ENCODE peak calls at places on chromosomes 16 and 17, in eight cellular contexts. One of them, this sample, is unnamed.

GRCh38 chr17:2435852-2436251 is 35.0 kb upstream of the MNT start:
- DNase-seq in HCT116: no peak
- DNase-seq in ascending aorta: no peak
- DNase-seq in heart left ventricle: no peak
- DNase-seq in tibial artery: no peak
- DNase-seq in left ventricle myocardium inferior: no peak
- DNase-seq in stomach: no peak
- DNase-seq in right cardiac atrium: no peak
- DNase-seq in this sample: no peak

GRCh38 chr17:3678095-3678820 is 9.6 kb downstream of the EMC6 start:
- DNase-seq in ascending aorta: no peak
- DNase-seq in stomach: no peak
- DNase-seq in right cardiac atrium: no peak
- DNase-seq in left ventricle myocardium inferior: no peak
- DNase-seq in tibial artery: no peak
- DNase-seq in HCT116: no peak
- DNase-seq in heart left ventricle: no peak
- DNase-seq in this sample: no peak

GRCh38 chr16:67456383-67457140 is 24.4 kb downstream of the ATP6V0D1 start:
- DNase-seq in stomach: peak; percentile 76
- DNase-seq in right cardiac atrium: peak; percentile 77
- DNase-seq in left ventricle myocardium inferior: peak; percentile 72
- DNase-seq in heart left ventricle: peak; percentile 79
- DNase-seq in tibial artery: peak; percentile 78
- DNase-seq in HCT116: no peak
- DNase-seq in ascending aorta: peak; percentile 86
- DNase-seq in this sample: peak; percentile 67

GRCh38 chr17:32805029-32805976 is 71.6 kb downstream of the MYO1D start:
- DNase-seq in heart left ventricle: no peak
- DNase-seq in HCT116: no peak
- DNase-seq in ascending aorta: no peak
- DNase-seq in left ventricle myocardium inferior: no peak
- DNase-seq in tibial artery: no peak
- DNase-seq in right cardiac atrium: no peak
- DNase-seq in stomach: no peak
- DNase-seq in this sample: no peak

GRCh38 chr16:55189179-55189578 is 134.8 kb upstream of the IRX6 start:
- DNase-seq in HCT116: no peak
- DNase-seq in tibial artery: no peak
- DNase-seq in stomach: no peak
- DNase-seq in left ventricle myocardium inferior: no peak
- DNase-seq in right cardiac atrium: no peak
- DNase-seq in ascending aorta: no peak
- DNase-seq in heart left ventricle: no peak
- DNase-seq in this sample: no peak

GRCh38 chr16:20074089-20074956 is 633 bp upstream of the GPR139 start:
- DNase-seq in tibial artery: no peak
- DNase-seq in HCT116: no peak
- DNase-seq in ascending aorta: no peak
- DNase-seq in right cardiac atrium: no peak
- DNase-seq in stomach: no peak
- DNase-seq in left ventricle myocardium inferior: no peak
- DNase-seq in heart left ventricle: no peak
- DNase-seq in this sample: no peak

GRCh38 chr17:56020369-56020768 is 132.9 kb upstream of the ANKFN1 start:
- DNase-seq in ascending aorta: no peak
- DNase-seq in heart left ventricle: no peak
- DNase-seq in stomach: no peak
- DNase-seq in left ventricle myocardium inferior: no peak
- DNase-seq in HCT116: no peak
- DNase-seq in tibial artery: no peak
- DNase-seq in right cardiac atrium: no peak
- DNase-seq in this sample: no peak

GRCh38 chr17:27069842-27070508 is 223.9 kb upstream of the WSB1 start:
- DNase-seq in HCT116: no peak
- DNase-seq in left ventricle myocardium inferior: no peak
- DNase-seq in tibial artery: no peak
- DNase-seq in right cardiac atrium: no peak
- DNase-seq in heart left ventricle: no peak
- DNase-seq in ascending aorta: no peak
- DNase-seq in stomach: no peak
- DNase-seq in this sample: no peak

GRCh38 chr17:82424001-82424862 is 5.8 kb upstream of the OGFOD3 start:
- DNase-seq in ascending aorta: no peak
- DNase-seq in heart left ventricle: no peak
- DNase-seq in tibial artery: peak; percentile 80
- DNase-seq in left ventricle myocardium inferior: no peak
- DNase-seq in right cardiac atrium: no peak
- DNase-seq in HCT116: peak; percentile 36
- DNase-seq in stomach: peak; percentile 45
- DNase-seq in this sample: no peak

GRCh38 chr16:75073551-75074414 is 42.8 kb downstream of the LDHD start:
- DNase-seq in left ventricle myocardium inferior: no peak
- DNase-seq in heart left ventricle: no peak
- DNase-seq in HCT116: no peak
- DNase-seq in ascending aorta: no peak
- DNase-seq in stomach: no peak
- DNase-seq in tibial artery: no peak
- DNase-seq in right cardiac atrium: no peak
- DNase-seq in this sample: no peak

GRCh38 chr17:78736526-78737079 is 45.5 kb downstream of the CYTH1 start:
- DNase-seq in heart left ventricle: peak; percentile 87
- DNase-seq in HCT116: peak; percentile 90
- DNase-seq in stomach: peak; percentile 94
- DNase-seq in left ventricle myocardium inferior: peak; percentile 79
- DNase-seq in ascending aorta: peak; percentile 83
- DNase-seq in right cardiac atrium: peak; percentile 79
- DNase-seq in tibial artery: peak; percentile 81
- DNase-seq in this sample: peak; percentile 79

GRCh38 chr17:6303664-6304063 is 131.3 kb downstream of the AIPL1 start:
- DNase-seq in heart left ventricle: no peak
- DNase-seq in stomach: no peak
- DNase-seq in ascending aorta: no peak
- DNase-seq in left ventricle myocardium inferior: peak; percentile 23
- DNase-seq in HCT116: no peak
- DNase-seq in right cardiac atrium: peak; percentile 13
- DNase-seq in tibial artery: no peak
- DNase-seq in this sample: peak; percentile 16

GRCh38 chr17:82320140-82320840 is 2.9 kb upstream of the CD7 start:
- DNase-seq in tibial artery: no peak
- DNase-seq in HCT116: no peak
- DNase-seq in stomach: no peak
- DNase-seq in ascending aorta: no peak
- DNase-seq in right cardiac atrium: peak; percentile 5
- DNase-seq in heart left ventricle: no peak
- DNase-seq in left ventricle myocardium inferior: no peak
- DNase-seq in this sample: peak; percentile 10

GRCh38 chr17:60371416-60371815 is 20.5 kb downstream of the USP32 start:
- DNase-seq in right cardiac atrium: no peak
- DNase-seq in left ventricle myocardium inferior: no peak
- DNase-seq in stomach: no peak
- DNase-seq in tibial artery: no peak
- DNase-seq in HCT116: no peak
- DNase-seq in ascending aorta: no peak
- DNase-seq in heart left ventricle: no peak
- DNase-seq in this sample: no peak

GRCh38 chr17:81002409-81003361 is 11.0 kb downstream of the CHMP6 start:
- DNase-seq in stomach: peak; percentile 72
- DNase-seq in ascending aorta: no peak
- DNase-seq in heart left ventricle: no peak
- DNase-seq in left ventricle myocardium inferior: peak; percentile 63
- DNase-seq in right cardiac atrium: peak; percentile 83
- DNase-seq in HCT116: no peak
- DNase-seq in tibial artery: no peak
- DNase-seq in this sample: peak; percentile 72
- H3K27me3 ChIP-seq in stomach: peaks cover 6% of the 10 kb centered on the region
- H3K27me3 ChIP-seq in ascending aorta: peaks cover 10% of the 10 kb centered on the region
- H3K27me3 ChIP-seq in heart left ventricle: peaks cover 27% of the 10 kb centered on the region
- H3K27me3 ChIP-seq in left ventricle myocardium inferior: peaks cover 36% of the 10 kb centered on the region
- H3K27me3 ChIP-seq in right cardiac atrium: no peaks in the 10 kb centered on the region
- H3K27me3 ChIP-seq in HCT116: peaks cover 12% of the 10 kb centered on the region
- H3K27me3 ChIP-seq in tibial artery: peaks cover 3% of the 10 kb centered on the region
- H3K27me3 ChIP-seq in this sample: peaks cover 8% of the 10 kb centered on the region

GRCh38 chr17:74761419-74761818 is 13.0 kb downstream of the NHERF1 start:
- DNase-seq in stomach: no peak
- DNase-seq in right cardiac atrium: no peak
- DNase-seq in left ventricle myocardium inferior: no peak
- DNase-seq in heart left ventricle: no peak
- DNase-seq in HCT116: no peak
- DNase-seq in tibial artery: no peak
- DNase-seq in ascending aorta: no peak
- DNase-seq in this sample: no peak

GRCh38 chr17:74759941-74760340 is 11.5 kb downstream of the NHERF1 start:
- DNase-seq in left ventricle myocardium inferior: no peak
- DNase-seq in ascending aorta: no peak
- DNase-seq in stomach: peak; percentile 83
- DNase-seq in heart left ventricle: no peak
- DNase-seq in HCT116: no peak
- DNase-seq in tibial artery: no peak
- DNase-seq in right cardiac atrium: no peak
- DNase-seq in this sample: no peak

GRCh38 chr17:74759243-74759801 is 10.9 kb downstream of the NHERF1 start:
- DNase-seq in right cardiac atrium: no peak
- DNase-seq in stomach: no peak
- DNase-seq in HCT116: no peak
- DNase-seq in ascending aorta: no peak
- DNase-seq in heart left ventricle: no peak
- DNase-seq in tibial artery: no peak
- DNase-seq in left ventricle myocardium inferior: no peak
- DNase-seq in this sample: no peak

GRCh38 chr17:74761931-74762330 is 13.5 kb downstream of the NHERF1 start:
- DNase-seq in HCT116: no peak
- DNase-seq in stomach: no peak
- DNase-seq in tibial artery: no peak
- DNase-seq in heart left ventricle: no peak
- DNase-seq in right cardiac atrium: no peak
- DNase-seq in ascending aorta: no peak
- DNase-seq in left ventricle myocardium inferior: no peak
- DNase-seq in this sample: no peak

GRCh38 chr17:74760404-74761105 is 12.1 kb downstream of the NHERF1 start:
- DNase-seq in right cardiac atrium: no peak
- DNase-seq in tibial artery: no peak
- DNase-seq in heart left ventricle: no peak
- DNase-seq in left ventricle myocardium inferior: no peak
- DNase-seq in HCT116: no peak
- DNase-seq in stomach: no peak
- DNase-seq in ascending aorta: no peak
- DNase-seq in this sample: no peak
- H3K4me1 ChIP-seq in right cardiac atrium: peaks cover 14% of the 10 kb centered on the region
- H3K4me1 ChIP-seq in tibial artery: no peaks in the 10 kb centered on the region
- H3K4me1 ChIP-seq in heart left ventricle: peaks cover 57% of the 10 kb centered on the region
- H3K4me1 ChIP-seq in left ventricle myocardium inferior: peaks cover 89% of the 10 kb centered on the region
- H3K4me1 ChIP-seq in HCT116: peaks cover 54% of the 10 kb centered on the region
- H3K4me1 ChIP-seq in stomach: peaks cover 71% of the 10 kb centered on the region
- H3K4me1 ChIP-seq in ascending aorta: peaks cover 15% of the 10 kb centered on the region
- H3K4me1 ChIP-seq in this sample: peaks cover 42% of the 10 kb centered on the region

GRCh38 chr16:1334739-1335138 is 1.3 kb downstream of the BAIAP3 start:
- DNase-seq in left ventricle myocardium inferior: no peak
- DNase-seq in ascending aorta: no peak
- DNase-seq in heart left ventricle: no peak
- DNase-seq in stomach: no peak
- DNase-seq in HCT116: no peak
- DNase-seq in tibial artery: no peak
- DNase-seq in right cardiac atrium: no peak
- DNase-seq in this sample: no peak
- H3K27me3 ChIP-seq in left ventricle myocardium inferior: peaks cover 57% of the 10 kb centered on the region
- H3K27me3 ChIP-seq in ascending aorta: peaks cover 29% of the 10 kb centered on the region
- H3K27me3 ChIP-seq in heart left ventricle: peaks cover 39% of the 10 kb centered on the region
- H3K27me3 ChIP-seq in stomach: peaks cover 13% of the 10 kb centered on the region
- H3K27me3 ChIP-seq in HCT116: no peaks in the 10 kb centered on the region
- H3K27me3 ChIP-seq in tibial artery: peaks cover 13% of the 10 kb centered on the region
- H3K27me3 ChIP-seq in right cardiac atrium: no peaks in the 10 kb centered on the region
- H3K27me3 ChIP-seq in this sample: peaks cover 66% of the 10 kb centered on the region

GRCh38 chr16:67884-68789 is 4.3 kb downstream of the RHBDF1 start:
- DNase-seq in tibial artery: no peak
- DNase-seq in right cardiac atrium: peak; percentile 60
- DNase-seq in HCT116: no peak
- DNase-seq in ascending aorta: no peak
- DNase-seq in stomach: no peak
- DNase-seq in heart left ventricle: peak; percentile 55
- DNase-seq in left ventricle myocardium inferior: peak; percentile 31
- DNase-seq in this sample: peak; percentile 27
- H3K4me1 ChIP-seq in tibial artery: no peaks in the 10 kb centered on the region
- H3K4me1 ChIP-seq in right cardiac atrium: peaks cover 11% of the 10 kb centered on the region
- H3K4me1 ChIP-seq in HCT116: peaks cover 25% of the 10 kb centered on the region
- H3K4me1 ChIP-seq in ascending aorta: peaks cover 59% of the 10 kb centered on the region
- H3K4me1 ChIP-seq in stomach: peaks cover 44% of the 10 kb centered on the region
- H3K4me1 ChIP-seq in heart left ventricle: peaks cover 69% of the 10 kb centered on the region
- H3K4me1 ChIP-seq in left ventricle myocardium inferior: peaks cover 82% of the 10 kb centered on the region
- H3K4me1 ChIP-seq in this sample: peaks cover 52% of the 10 kb centered on the region

GRCh38 chr16:84303023-84303422 is 8.3 kb downstream of the WFDC1 start:
- DNase-seq in right cardiac atrium: no peak
- DNase-seq in heart left ventricle: no peak
- DNase-seq in ascending aorta: peak; percentile 76
- DNase-seq in tibial artery: peak; percentile 93
- DNase-seq in stomach: no peak
- DNase-seq in HCT116: no peak
- DNase-seq in left ventricle myocardium inferior: no peak
- DNase-seq in this sample: no peak
- H3K27me3 ChIP-seq in right cardiac atrium: no peaks in the 10 kb centered on the region
- H3K27me3 ChIP-seq in heart left ventricle: peaks cover 7% of the 10 kb centered on the region
- H3K27me3 ChIP-seq in ascending aorta: no peaks in the 10 kb centered on the region
- H3K27me3 ChIP-seq in tibial artery: no peaks in the 10 kb centered on the region
- H3K27me3 ChIP-seq in stomach: no peaks in the 10 kb centered on the region
- H3K27me3 ChIP-seq in HCT116: peaks cover 16% of the 10 kb centered on the region
- H3K27me3 ChIP-seq in left ventricle myocardium inferior: peaks cover 42% of the 10 kb centered on the region
- H3K27me3 ChIP-seq in this sample: peaks cover 12% of the 10 kb centered on the region

GRCh38 chr17:66535611-66536010 is 233.2 kb downstream of the PRKCA start:
- DNase-seq in HCT116: no peak
- DNase-seq in stomach: no peak
- DNase-seq in heart left ventricle: no peak
- DNase-seq in right cardiac atrium: no peak
- DNase-seq in left ventricle myocardium inferior: no peak
- DNase-seq in ascending aorta: no peak
- DNase-seq in tibial artery: no peak
- DNase-seq in this sample: no peak
- H3K4me1 ChIP-seq in HCT116: no peaks in the 10 kb centered on the region
- H3K4me1 ChIP-seq in stomach: peaks cover 8% of the 10 kb centered on the region
- H3K4me1 ChIP-seq in heart left ventricle: peaks cover 16% of the 10 kb centered on the region
- H3K4me1 ChIP-seq in right cardiac atrium: peaks cover 8% of the 10 kb centered on the region
- H3K4me1 ChIP-seq in left ventricle myocardium inferior: peaks cover 9% of the 10 kb centered on the region
- H3K4me1 ChIP-seq in ascending aorta: no peaks in the 10 kb centered on the region
- H3K4me1 ChIP-seq in tibial artery: no peaks in the 10 kb centered on the region
- H3K4me1 ChIP-seq in this sample: peaks cover 4% of the 10 kb centered on the region

GRCh38 chr17:48471807-48472484 is 41.9 kb upstream of the SKAP1 start:
- DNase-seq in left ventricle myocardium inferior: no peak
- DNase-seq in tibial artery: no peak
- DNase-seq in HCT116: no peak
- DNase-seq in heart left ventricle: no peak
- DNase-seq in right cardiac atrium: no peak
- DNase-seq in ascending aorta: no peak
- DNase-seq in stomach: no peak
- DNase-seq in this sample: no peak
- H3K27me3 ChIP-seq in left ventricle myocardium inferior: peaks cover 98% of the 10 kb centered on the region
- H3K27me3 ChIP-seq in tibial artery: no peaks in the 10 kb centered on the region
- H3K27me3 ChIP-seq in HCT116: no peaks in the 10 kb centered on the region
- H3K27me3 ChIP-seq in heart left ventricle: peaks cover 57% of the 10 kb centered on the region
- H3K27me3 ChIP-seq in right cardiac atrium: peaks cover 3% of the 10 kb centered on the region
- H3K27me3 ChIP-seq in ascending aorta: no peaks in the 10 kb centered on the region
- H3K27me3 ChIP-seq in stomach: no peaks in the 10 kb centered on the region
- H3K27me3 ChIP-seq in this sample: peaks cover 17% of the 10 kb centered on the region

GRCh38 chr17:50585893-50586292 is 25.4 kb downstream of the CACNA1G start:
- DNase-seq in HCT116: no peak
- DNase-seq in tibial artery: no peak
- DNase-seq in stomach: no peak
- DNase-seq in right cardiac atrium: no peak
- DNase-seq in heart left ventricle: no peak
- DNase-seq in ascending aorta: no peak
- DNase-seq in left ventricle myocardium inferior: no peak
- DNase-seq in this sample: peak; percentile 6
- H3K4me1 ChIP-seq in HCT116: no peaks in the 10 kb centered on the region
- H3K4me1 ChIP-seq in tibial artery: no peaks in the 10 kb centered on the region
- H3K4me1 ChIP-seq in stomach: peaks cover 19% of the 10 kb centered on the region
- H3K4me1 ChIP-seq in right cardiac atrium: peaks cover 20% of the 10 kb centered on the region
- H3K4me1 ChIP-seq in heart left ventricle: peaks cover 35% of the 10 kb centered on the region
- H3K4me1 ChIP-seq in ascending aorta: peaks cover 18% of the 10 kb centered on the region
- H3K4me1 ChIP-seq in left ventricle myocardium inferior: peaks cover 63% of the 10 kb centered on the region
- H3K4me1 ChIP-seq in this sample: peaks cover 43% of the 10 kb centered on the region

This sample was measured in heart right ventricle.